ENCODE peak calls at places on chromosomes 16 and 17, in eight cellular contexts. R is GM23248, P is neural progenitor cell, W is MM.1S, O is PC-3, L is HCT116, K is hepatocyte, F is SK-N-SH. Y is an unnamed sample.

GRCh38 chr17:41284546-41284945 is 9.0 kb downstream of the KRTAP9-7 start:
- DNase-seq in R (no peak), P (no peak), W (no peak), O (peak; percentile 6), L (no peak), K (peak; percentile 0), F (no peak), Y (no peak)

GRCh38 chr17:57442914-57443571 is 186.7 kb downstream of the MSI2 start:
- DNase-seq in R (peak; percentile 62), P (no peak), W (no peak), O (peak; percentile 39), L (no peak), K (no peak), F (no peak), Y (peak; percentile 88)

GRCh38 chr17:56557682-56558081 is 35.8 kb upstream of the NOG start:
- DNase-seq in R (no peak), P (no peak), W (no peak), O (no peak), L (no peak), K (no peak), F (no peak), Y (no peak)

GRCh38 chr17:12622726-12623125 is 43.0 kb upstream of the MYOCD start:
- DNase-seq in R (no peak), P (no peak), W (no peak), O (no peak), L (no peak), K (peak; percentile 21), F (no peak), Y (no peak)

GRCh38 chr16:24013733-24014645 is 178.2 kb downstream of the PRKCB start:
- DNase-seq in R (no peak), P (no peak), W (peak; percentile 83), O (no peak), L (no peak), K (no peak), F (no peak), Y (peak; percentile 100)

GRCh38 chr16:85573045-85573695 is 40.0 kb upstream of the GSE1 start:
- DNase-seq in R (no peak), P (no peak), W (no peak), O (no peak), L (no peak), K (no peak), F (no peak), Y (no peak)

GRCh38 chr17:14525551-14526455 is 224.9 kb downstream of the HS3ST3B1 start:
- DNase-seq in R (no peak), P (no peak), W (no peak), O (no peak), L (no peak), K (no peak), F (no peak), Y (no peak)

GRCh38 chr17:28938552-28938951 is 12.8 kb downstream of the PHF12 start:
- DNase-seq in R (peak; percentile 52), P (no peak), W (no peak), O (no peak), L (no peak), K (no peak), F (no peak), Y (no peak)

GRCh38 chr16:84501077-84501735 is 3.3 kb downstream of the MEAK7 start:
- DNase-seq in R (peak; percentile 84), P (no peak), W (no peak), O (peak; percentile 94), L (peak; percentile 83), K (peak; percentile 41), F (no peak), Y (no peak)

GRCh38 chr17:50028207-50029120 is 27.4 kb upstream of the ITGA3 start:
- DNase-seq in R (peak; percentile 70), P (peak; percentile 78), W (no peak), O (peak; percentile 100), L (no peak), K (peak; percentile 45), F (peak; percentile 46), Y (no peak)

GRCh38 chr16:71439531-71439930 is 2.3 kb downstream of the TLE7 start:
- DNase-seq in R (peak; percentile 18), P (no peak), W (no peak), O (no peak), L (no peak), K (no peak), F (no peak), Y (no peak)

GRCh38 chr16:71440669-71441347 is 1.0 kb downstream of the TLE7 start:
- DNase-seq in R (no peak), P (peak; percentile 54), W (no peak), O (peak; percentile 12), L (no peak), K (no peak), F (peak; percentile 57), Y (no peak)

GRCh38 chr16:71441348-71441781 is 489 bp downstream of the TLE7 start:
- DNase-seq in R (no peak), P (no peak), W (no peak), O (no peak), L (no peak), K (no peak), F (peak; percentile 54), Y (no peak)

GRCh38 chr16:71442041-71442440 is at the start of gene TLE7:
- DNase-seq in R (no peak), P (no peak), W (no peak), O (no peak), L (no peak), K (no peak), F (no peak), Y (no peak)

DNA sequence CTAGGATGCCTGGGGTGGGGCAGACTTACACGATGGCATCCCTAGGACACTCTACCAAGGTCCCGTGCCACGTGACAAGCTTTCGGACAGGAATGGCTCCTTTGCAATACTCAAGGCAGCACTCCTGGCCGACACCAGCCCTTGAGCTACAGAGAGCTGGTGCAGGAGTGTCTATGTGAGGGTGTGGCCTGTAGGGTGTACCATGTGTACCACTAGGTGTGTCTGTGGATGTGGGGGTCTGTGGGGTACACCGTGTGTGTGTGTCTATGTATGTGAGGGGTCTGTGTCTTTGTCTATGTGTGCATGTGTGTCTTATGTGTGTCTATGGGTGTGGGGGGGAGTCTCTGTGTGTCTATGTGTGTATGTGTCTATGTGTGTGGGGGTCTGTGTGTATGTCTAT is 1.9 kb upstream of the TLE7 start:
- DNase-seq in R (no peak), P (no peak), W (no peak), O (no peak), L (no peak), K (no peak), F (no peak), Y (no peak)
- H3K9me3 ChIP-seq in R (peaks cover 7% of the 10 kb centered on the region), P (peaks cover 22% of the 10 kb centered on the region), W (no peaks in the 10 kb centered on the region), O (peaks cover 8% of the 10 kb centered on the region), L (peaks cover 9% of the 10 kb centered on the region), K (peaks cover 22% of the 10 kb centered on the region), F (peaks cover 22% of the 10 kb centered on the region), Y (no peaks in the 10 kb centered on the region)

DNA sequence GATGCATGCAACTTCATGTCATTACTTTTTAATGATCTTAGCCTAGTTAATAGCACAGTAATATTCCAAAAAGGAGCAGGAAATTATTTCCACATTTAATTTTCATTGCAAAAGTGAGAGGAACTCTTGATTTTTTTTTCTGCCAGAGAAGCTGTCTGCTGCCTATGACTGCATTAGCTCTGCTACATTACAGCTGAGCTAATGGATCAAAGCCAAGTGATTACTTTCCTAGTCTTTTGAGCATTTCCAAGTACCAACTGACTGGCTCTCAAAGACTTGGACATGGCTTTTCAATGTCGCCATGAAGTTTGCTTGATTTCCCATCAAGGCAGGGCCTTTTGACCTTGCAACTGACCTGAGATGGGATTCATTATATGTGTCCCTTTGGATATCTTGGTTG is 356.6 kb upstream of the XYLT1 start:
- DNase-seq in R (peak; percentile 63), P (no peak), W (no peak), O (no peak), L (no peak), K (no peak), F (no peak), Y (no peak)
- H3K27ac ChIP-seq in R (no peak overlapping the region), P (no peak overlapping the region), W (no peak overlapping the region), O (no peak overlapping the region), L (no peak overlapping the region), K (no peak overlapping the region), F (peak overlapping the region; percentile 69), Y (no peak overlapping the region)

GRCh38 chr16:19396555-19397011 is 21.1 kb upstream of the TMC5 start:
- DNase-seq in R (no peak), P (no peak), W (no peak), O (peak; percentile 41), L (no peak), K (peak; percentile 18), F (no peak), Y (no peak)

GRCh38 chr16:19400709-19401108 is 17.0 kb upstream of the TMC5 start:
- DNase-seq in R (no peak), P (no peak), W (peak; percentile 63), O (no peak), L (no peak), K (no peak), F (no peak), Y (peak; percentile 14)
- TF ChIP-seq EZH2phosphoT487 in R (no peak), P (no peak), W (no peak), O (no peak), L (no peak), K (no peak), F (no peak), Y (no peak)

GRCh38 chr17:82949361-82949760 is 109.5 kb upstream of the ZNF750 start:
- DNase-seq in R (no peak), P (no peak), W (no peak), O (no peak), L (no peak), K (no peak), F (no peak), Y (no peak)

GRCh38 chr17:82949984-82950383 is 110.2 kb upstream of the ZNF750 start:
- DNase-seq in R (no peak), P (no peak), W (no peak), O (no peak), L (no peak), K (no peak), F (no peak), Y (no peak)

GRCh38 chr17:82948957-82949356 is 109.1 kb upstream of the ZNF750 start:
- DNase-seq in R (no peak), P (no peak), W (no peak), O (no peak), L (no peak), K (no peak), F (no peak), Y (no peak)

GRCh38 chr17:82947051-82947991 is 107.5 kb upstream of the ZNF750 start:
- DNase-seq in R (no peak), P (no peak), W (no peak), O (no peak), L (no peak), K (no peak), F (no peak), Y (no peak)

GRCh38 chr17:82948081-82948511 is 108.3 kb upstream of the ZNF750 start:
- DNase-seq in R (no peak), P (no peak), W (no peak), O (no peak), L (no peak), K (no peak), F (no peak), Y (no peak)
- H3K9me3 ChIP-seq in R (no peaks in the 10 kb centered on the region), P (peaks cover 33% of the 10 kb centered on the region), W (no peaks in the 10 kb centered on the region), O (no peaks in the 10 kb centered on the region), L (peaks cover 24% of the 10 kb centered on the region), K (peaks cover 24% of the 10 kb centered on the region), F (peaks cover 23% of the 10 kb centered on the region), Y (peaks cover 30% of the 10 kb centered on the region)

Y was measured in OCI-LY7.